ENCODE peak calls at places on chromosomes 12 and 14, in four cellular contexts. T is NCI-H1092 treated with DMSO at 0.1 percent for 48 hours; D is cardiac muscle cell; Q is stimulated activated CD8-positive, alpha-beta memory T cell treated with anti-CD3 and anti-CD28 coated beads, Interleukin-4, amount 100 ng/mL, for 48 hours. Y is an unnamed sample.

GRCh38 chr12:56565510-56566101 is 44.0 kb downstream of the RBMS2 start:
- DNase-seq in D (peak; percentile 92), T (no peak), Q (peak; percentile 55), Y (no peak)

GRCh38 chr12:25469861-25470260 is 83.2 kb downstream of the LMNTD1 start:
- DNase-seq in D (no peak), Q (no peak), T (no peak), Y (no peak)

GRCh38 chr12:25433581-25434325 is 119.3 kb downstream of the LMNTD1 start:
- DNase-seq in D (peak; percentile 24), T (no peak), Q (no peak), Y (no peak)

GRCh38 chr14:68926236-68926635 is 52.9 kb downstream of the ACTN1 start:
- DNase-seq in Q (no peak), D (no peak), T (no peak), Y (no peak)

GRCh38 chr12:114306646-114307045 is 99.3 kb downstream of the TBX5 start:
- DNase-seq in T (no peak), D (peak; percentile 38), Q (no peak), Y (no peak)

GRCh38 chr12:51971679-51972423 is 20.4 kb downstream of the ACVR1B start:
- DNase-seq in Q (no peak), D (peak; percentile 55), T (no peak), Y (no peak)

GRCh38 chr12:77049767-77050353 is 15.5 kb downstream of the E2F7 start:
- DNase-seq in T (peak; percentile 68), D (peak; percentile 74), Q (no peak), Y (peak; percentile 71)

GRCh38 chr14:63454863-63455622 is 88.1 kb downstream of the PPP2R5E start:
- DNase-seq in D (peak; percentile 63), T (peak; percentile 68), Q (no peak), Y (no peak)

GRCh38 chr14:52706286-52706685 is 714 bp upstream of the PSMC6 start:
- DNase-seq in D (peak; percentile 25), Q (peak; percentile 65), T (peak; percentile 56), Y (no peak)

GRCh38 chr12:56679834-56680575 is 8.1 kb downstream of the PTGES3 start:
- DNase-seq in T (no peak), D (no peak), Q (peak; percentile 32), Y (no peak)

GRCh38 chr12:115871714-115872113 is 405.8 kb downstream of the MED13L start:
- DNase-seq in D (peak; percentile 45), Q (no peak), T (peak; percentile 46), Y (peak; percentile 30)

GRCh38 chr14:78519863-78520262 is 349.7 kb downstream of the NRXN3 start:
- DNase-seq in D (peak; percentile 18), T (no peak), Q (peak; percentile 39), Y (no peak)

GRCh38 chr14:73741876-73742519 is 27.8 kb upstream of the PNMA1 start:
- DNase-seq in Q (peak; percentile 57), D (no peak), T (no peak), Y (no peak)

GRCh38 chr12:12538535-12538934 is 24.1 kb downstream of the DUSP16 start:
- DNase-seq in Q (no peak), T (no peak), D (no peak), Y (no peak)

GRCh38 chr14:52124791-52125661 is 56.2 kb upstream of the NID2 start:
- DNase-seq in D (peak; percentile 87), Q (no peak), T (no peak), Y (no peak)

GRCh38 chr12:85821759-85822158 is 14.4 kb downstream of the RASSF9 start:
- DNase-seq in Q (no peak), D (no peak), T (no peak), Y (no peak)

GRCh38 chr12:42716521-42716920 is 127.0 kb upstream of the PRICKLE1 start:
- DNase-seq in T (no peak), D (peak; percentile 61), Q (no peak), Y (no peak)

GRCh38 chr12:26318661-26319068 is 123.3 kb downstream of the SSPN start:
- DNase-seq in D (peak; percentile 79), T (no peak), Q (no peak), Y (no peak)

GRCh38 chr14:68631691-68632590 is 160.9 kb downstream of the ZFP36L1 start:
- DNase-seq in D (no peak), T (no peak), Q (no peak), Y (no peak)

GRCh38 chr14:39102265-39102968 is 618 bp downstream of the SEC23A start:
- DNase-seq in D (peak; percentile 57), Q (no peak), T (peak; percentile 46), Y (peak; percentile 27)

GRCh38 chr14:95067526-95067925 is 89.8 kb downstream of the DICER1 start:
- DNase-seq in D (no peak), T (no peak), Q (no peak), Y (no peak)

GRCh38 chr12:50282581-50283229 is 615 bp downstream of the LIMA1 start:
- DNase-seq in D (peak; percentile 29), T (peak; percentile 4), Q (no peak), Y (no peak)

GRCh38 chr14:101717663-101718490 is 43.6 kb upstream of the PPP2R5C start:
- DNase-seq in T (no peak), D (no peak), Q (no peak), Y (no peak)

GRCh38 chr12:111216387-111217159 is 152.3 kb downstream of the PHETA1 start:
- DNase-seq in T (no peak), Q (no peak), D (no peak), Y (no peak)

GRCh38 chr12:52186135-52186840 is 5.5 kb downstream of the KRT80 start:
- DNase-seq in T (no peak), Q (no peak), D (peak; percentile 82), Y (no peak)

GRCh38 chr14:83071888-83072501 is 1538.3 kb upstream of the SEL1L start:
- DNase-seq in T (peak; percentile 20), D (peak; percentile 8), Q (no peak), Y (peak; percentile 27)

GRCh38 chr12:100348657-100349454 is 8.0 kb upstream of the SLC17A8 start:
- DNase-seq in D (peak; percentile 55), T (peak; percentile 32), Q (no peak), Y (peak; percentile 41)